ENCODE peak calls at places on chromosomes 2 and 18, in six cellular contexts. I is foreskin fibroblast, G is fibroblast of lung, O is mucosa of descending colon, A is GM12878, S is astrocyte. L is an unnamed sample.

GRCh38 chr2:5111581-5111980 is 580.6 kb upstream of the SOX11 start:
- DNase-seq in I (no peak), G (no peak), O (no peak), A (no peak), S (no peak), L (no peak)

GRCh38 chr2:62202729-62203128 is 6.8 kb downstream of the B3GNT2 start:
- DNase-seq in I (no peak), G (no peak), O (no peak), A (no peak), S (no peak), L (no peak)

GRCh38 chr2:65999790-66000189 is 435.1 kb upstream of the MEIS1 start:
- DNase-seq in I (no peak), G (no peak), O (no peak), A (no peak), S (no peak), L (peak)

GRCh38 chr2:96089356-96090180 is 26.8 kb downstream of the ADRA2B start:
- DNase-seq in I (no peak), G (no peak), O (no peak), A (no peak), S (no peak), L (no peak)

GRCh38 chr2:238945433-238946150 is 97.7 kb downstream of the TWIST2 start:
- DNase-seq in I (peak), G (peak), O (peak), A (no peak), S (peak), L (peak)

GRCh38 chr2:174442546-174443510 is 44.0 kb downstream of the GPR155 start:
- DNase-seq in I (peak), G (peak), O (no peak), A (no peak), S (peak), L (peak)

GRCh38 chr2:187075106-187076070 is 226.4 kb upstream of the ZSWIM2 start:
- DNase-seq in I (peak), G (no peak), O (peak), A (no peak), S (no peak), L (peak)

GRCh38 chr2:10831387-10831985 is 18.9 kb upstream of the PDIA6 start:
- DNase-seq in I (no peak), G (no peak), O (no peak), A (no peak), S (no peak), L (no peak)

GRCh38 chr2:46818141-46818552 is 97.5 kb downstream of the MCFD2 start:
- DNase-seq in I (peak), G (peak), O (no peak), A (no peak), S (no peak), L (no peak)
- TF ChIP-seq CTCF in I (no peak), G (no peak), O (no peak), A (no peak), S (no peak), L (no peak)

GRCh38 chr2:169571571-169571970 is 2.1 kb downstream of the FASTKD1 start:
- DNase-seq in I (no peak), G (no peak), O (no peak), A (no peak), S (no peak), L (no peak)
- H3K4me3 ChIP-seq in I (no peak), G (no peak), O (no peak), A (peak), S (no peak), L (no peak)

DNA sequence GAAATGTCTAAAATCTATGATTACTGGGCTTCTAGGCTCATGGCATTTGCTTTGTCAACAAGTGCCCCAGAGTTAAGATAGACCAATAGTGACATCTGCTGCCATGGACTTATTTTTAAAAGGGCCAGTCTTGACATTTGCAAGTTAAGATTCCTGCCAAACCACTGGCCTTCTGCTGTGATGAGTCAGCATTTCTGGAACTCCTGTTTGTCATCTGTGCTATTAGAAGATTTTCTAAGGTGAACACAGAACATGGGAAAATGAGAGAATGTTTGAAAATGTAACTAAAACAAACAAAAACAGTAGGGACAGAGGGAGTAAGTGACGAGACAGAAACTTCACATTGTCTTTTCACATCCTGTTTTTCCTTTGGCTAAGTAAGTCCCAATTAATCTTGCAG is 93.7 kb upstream of the WDR75 start:
- DNase-seq in I (peak), G (peak), O (peak), A (peak), S (peak), L (peak)
- TF ChIP-seq CTCF in I (peak), G (peak), O (no peak), A (no peak), S (peak), L (peak)

GRCh38 chr2:8488001-8488738 is 193.7 kb upstream of the ID2 start:
- DNase-seq in I (no peak), G (no peak), O (no peak), A (peak), S (peak), L (no peak)
- H3K4me3 ChIP-seq in I (no peak), G (no peak), O (no peak), A (peak), S (no peak), L (no peak)

GRCh38 chr2:28663359-28663758 is 88.3 kb upstream of the PPP1CB start:
- DNase-seq in I (peak), G (peak), O (no peak), A (no peak), S (no peak), L (peak)
- TF ChIP-seq CTCF in I (peak), G (peak), O (no peak), A (no peak), S (peak), L (no peak)

GRCh38 chr18:73691118-73691517 is 456.5 kb downstream of the FBXO15 start:
- DNase-seq in I (peak), G (peak), O (no peak), A (no peak), S (peak), L (peak)
- H3K4me3 ChIP-seq in I (no peak), G (no peak), O (no peak), A (no peak), S (peak), L (no peak)

GRCh38 chr2:59182249-59182648 is 941.1 kb upstream of the FANCL start:
- DNase-seq in I (peak), G (no peak), O (peak), A (no peak), S (no peak), L (no peak)
- TF ChIP-seq CTCF in I (peak), G (peak), O (no peak), A (peak), S (peak), L (peak)

GRCh38 chr2:138521821-138522220 is 20.3 kb downstream of the SPOPL start:
- DNase-seq in I (no peak), G (no peak), O (no peak), A (no peak), S (no peak), L (no peak)
- H3K4me3 ChIP-seq in I (no peak), G (no peak), O (no peak), A (peak), S (no peak), L (no peak)

L was measured in epithelial cell of esophagus.